ENCODE peak calls at places on chromosomes 4 and X, in five cellular contexts. One of them, this sample, is unnamed.

GRCh38 chr4:7843831-7844230 is 95.8 kb downstream of the AFAP1 start:
- DNase-seq in sigmoid colon: no peak
- DNase-seq in SK-N-SH: no peak
- DNase-seq in pancreas: no peak
- DNase-seq in nephron progenitor cell: no peak
- DNase-seq in this sample: no peak

GRCh38 chr4:153988446-153988845 is 199.6 kb upstream of the SFRP2 start:
- DNase-seq in sigmoid colon: no peak
- DNase-seq in SK-N-SH: no peak
- DNase-seq in pancreas: no peak
- DNase-seq in nephron progenitor cell: no peak
- DNase-seq in this sample: no peak

GRCh38 chr4:177323416-177323815 is 13.7 kb downstream of the NEIL3 start:
- DNase-seq in sigmoid colon: no peak
- DNase-seq in SK-N-SH: peak; percentile 54
- DNase-seq in pancreas: no peak
- DNase-seq in nephron progenitor cell: no peak
- DNase-seq in this sample: no peak

GRCh38 chr4:6177587-6178197 is 22.7 kb downstream of the JAKMIP1 start:
- DNase-seq in sigmoid colon: no peak
- DNase-seq in SK-N-SH: no peak
- DNase-seq in pancreas: peak; percentile 36
- DNase-seq in nephron progenitor cell: no peak
- DNase-seq in this sample: no peak

GRCh38 chrX:85114171-85114570 is 110.5 kb downstream of the APOOL start:
- DNase-seq in sigmoid colon: no peak
- DNase-seq in SK-N-SH: no peak
- DNase-seq in pancreas: no peak
- DNase-seq in nephron progenitor cell: no peak
- DNase-seq in this sample: no peak

GRCh38 chr4:11548529-11549176 is 120.0 kb upstream of the HS3ST1 start:
- DNase-seq in sigmoid colon: no peak
- DNase-seq in SK-N-SH: no peak
- DNase-seq in pancreas: no peak
- DNase-seq in nephron progenitor cell: no peak
- DNase-seq in this sample: no peak

GRCh38 chr4:31365006-31365690 is 645.0 kb downstream of the PCDH7 start:
- DNase-seq in sigmoid colon: no peak
- DNase-seq in SK-N-SH: no peak
- DNase-seq in pancreas: no peak
- DNase-seq in nephron progenitor cell: no peak
- DNase-seq in this sample: no peak

GRCh38 chr4:141455651-141456050 is 180.7 kb upstream of the IL15 start:
- DNase-seq in sigmoid colon: no peak
- DNase-seq in SK-N-SH: no peak
- DNase-seq in pancreas: no peak
- DNase-seq in nephron progenitor cell: no peak
- DNase-seq in this sample: no peak

GRCh38 chr4:118981839-118982381 is 93.3 kb downstream of the SYNPO2 start:
- DNase-seq in sigmoid colon: peak; percentile 86
- DNase-seq in SK-N-SH: peak; percentile 73
- DNase-seq in pancreas: no peak
- DNase-seq in nephron progenitor cell: peak; percentile 68
- DNase-seq in this sample: peak; percentile 65

GRCh38 chr4:71430609-71431008 is 91.8 kb downstream of the SLC4A4 start:
- DNase-seq in sigmoid colon: no peak
- DNase-seq in SK-N-SH: no peak
- DNase-seq in pancreas: no peak
- DNase-seq in nephron progenitor cell: no peak
- DNase-seq in this sample: no peak

GRCh38 chr4:1202526-1203378 is 30.4 kb upstream of the SPON2 start:
- DNase-seq in sigmoid colon: peak; percentile 64
- DNase-seq in SK-N-SH: peak; percentile 16
- DNase-seq in pancreas: peak; percentile 51
- DNase-seq in nephron progenitor cell: no peak
- DNase-seq in this sample: no peak

GRCh38 chrX:7432901-7433300 is 284.9 kb upstream of the PUDP start:
- DNase-seq in sigmoid colon: no peak
- DNase-seq in SK-N-SH: no peak
- DNase-seq in pancreas: no peak
- DNase-seq in nephron progenitor cell: no peak
- DNase-seq in this sample: no peak

GRCh38 chrX:459611-460010 is 72.9 kb upstream of the PPP2R3B start:
- DNase-seq in sigmoid colon: peak; percentile 14
- DNase-seq in SK-N-SH: no peak
- DNase-seq in pancreas: no peak
- DNase-seq in nephron progenitor cell: no peak
- DNase-seq in this sample: no peak

GRCh38 chrX:13415551-13415950 is 95.7 kb upstream of the ATXN3L start:
- DNase-seq in sigmoid colon: no peak
- DNase-seq in SK-N-SH: no peak
- DNase-seq in pancreas: no peak
- DNase-seq in nephron progenitor cell: no peak
- DNase-seq in this sample: no peak

GRCh38 chr4:142404191-142404611 is 441.9 kb downstream of the INPP4B start:
- DNase-seq in sigmoid colon: no peak
- DNase-seq in SK-N-SH: no peak
- DNase-seq in pancreas: no peak
- DNase-seq in nephron progenitor cell: no peak
- DNase-seq in this sample: no peak

GRCh38 chr4:76615999-76616398 is 181.0 kb downstream of the SHROOM3 start:
- DNase-seq in sigmoid colon: no peak
- DNase-seq in SK-N-SH: no peak
- DNase-seq in pancreas: no peak
- DNase-seq in nephron progenitor cell: no peak
- DNase-seq in this sample: no peak

GRCh38 chr4:169120624-169121023 is 110.6 kb upstream of the CBR4 start:
- DNase-seq in sigmoid colon: no peak
- DNase-seq in SK-N-SH: no peak
- DNase-seq in pancreas: no peak
- DNase-seq in nephron progenitor cell: no peak
- DNase-seq in this sample: no peak

GRCh38 chrX:19852014-19853005 is 35.1 kb downstream of the SH3KBP1 start:
- DNase-seq in sigmoid colon: peak; percentile 79
- DNase-seq in SK-N-SH: no peak
- DNase-seq in pancreas: no peak
- DNase-seq in nephron progenitor cell: no peak
- DNase-seq in this sample: no peak

GRCh38 chrX:133970021-133970550 is 15.3 kb downstream of the GPC3 start:
- DNase-seq in sigmoid colon: no peak
- DNase-seq in SK-N-SH: no peak
- DNase-seq in pancreas: no peak
- DNase-seq in nephron progenitor cell: peak; percentile 78
- DNase-seq in this sample: no peak

GRCh38 chrX:35122756-35123155 is 180.2 kb downstream of the FAM47B start:
- DNase-seq in sigmoid colon: no peak
- DNase-seq in SK-N-SH: no peak
- DNase-seq in pancreas: no peak
- DNase-seq in nephron progenitor cell: no peak
- DNase-seq in this sample: no peak

GRCh38 chr4:42306221-42307109 is 90.8 kb upstream of the SHISA3 start:
- DNase-seq in sigmoid colon: peak; percentile 66
- DNase-seq in SK-N-SH: peak; percentile 78
- DNase-seq in pancreas: no peak
- DNase-seq in nephron progenitor cell: no peak
- DNase-seq in this sample: no peak

DNA sequence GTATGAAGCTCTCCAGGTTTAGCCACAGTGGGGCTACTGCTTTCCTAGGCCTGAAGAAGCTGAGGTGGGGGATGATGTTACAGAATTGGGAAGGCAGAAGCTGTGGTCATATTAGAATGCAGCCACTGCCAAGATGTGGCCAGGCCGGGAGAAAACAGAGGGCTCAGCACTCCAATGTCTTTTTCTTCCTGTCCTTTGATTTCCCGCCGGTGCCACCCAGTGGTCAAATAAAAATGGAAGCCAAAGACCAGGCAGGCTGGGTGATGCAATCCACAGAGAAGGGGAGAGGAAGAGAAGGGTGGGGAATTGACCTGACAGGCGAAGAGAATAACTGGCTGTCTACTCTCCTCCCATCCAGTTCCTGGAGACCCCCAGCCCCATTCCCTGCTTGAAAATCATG is 94.9 kb upstream of the SHISA3 start:
- DNase-seq in sigmoid colon: no peak
- DNase-seq in SK-N-SH: peak; percentile 64
- DNase-seq in pancreas: no peak
- DNase-seq in nephron progenitor cell: peak; percentile 33
- DNase-seq in this sample: no peak
- TF ChIP-seq CTCF in sigmoid colon: no peak
- TF ChIP-seq CTCF in SK-N-SH: peak; percentile 45
- TF ChIP-seq CTCF in pancreas: no peak
- TF ChIP-seq CTCF in nephron progenitor cell: peak; percentile 19
- TF ChIP-seq CTCF in this sample: no peak

DNA sequence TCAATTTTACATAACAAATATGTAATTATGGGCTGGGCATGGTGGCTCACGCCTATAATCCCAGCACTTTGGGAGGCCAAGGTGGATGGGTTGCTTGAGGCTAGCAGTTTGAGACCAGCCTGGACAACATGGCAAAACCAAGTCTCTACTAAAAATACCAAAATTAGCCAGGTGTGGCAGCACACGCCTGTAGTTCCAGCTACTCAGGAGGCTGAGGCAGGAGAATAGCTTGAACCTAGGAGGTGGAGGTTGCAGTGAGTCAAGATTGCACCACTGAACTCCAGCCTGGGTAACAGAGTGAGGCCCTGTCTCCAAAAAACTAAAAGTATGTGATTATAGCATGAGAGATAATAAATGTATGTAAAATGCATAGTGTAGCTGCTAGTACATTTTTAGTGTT is 229.0 kb downstream of the PPARGC1A start:
- DNase-seq in sigmoid colon: no peak
- DNase-seq in SK-N-SH: no peak
- DNase-seq in pancreas: no peak
- DNase-seq in nephron progenitor cell: no peak
- DNase-seq in this sample: no peak
- TF ChIP-seq CTCF in sigmoid colon: no peak
- TF ChIP-seq CTCF in SK-N-SH: peak; percentile 17
- TF ChIP-seq CTCF in pancreas: no peak
- TF ChIP-seq CTCF in nephron progenitor cell: no peak
- TF ChIP-seq CTCF in this sample: no peak

DNA sequence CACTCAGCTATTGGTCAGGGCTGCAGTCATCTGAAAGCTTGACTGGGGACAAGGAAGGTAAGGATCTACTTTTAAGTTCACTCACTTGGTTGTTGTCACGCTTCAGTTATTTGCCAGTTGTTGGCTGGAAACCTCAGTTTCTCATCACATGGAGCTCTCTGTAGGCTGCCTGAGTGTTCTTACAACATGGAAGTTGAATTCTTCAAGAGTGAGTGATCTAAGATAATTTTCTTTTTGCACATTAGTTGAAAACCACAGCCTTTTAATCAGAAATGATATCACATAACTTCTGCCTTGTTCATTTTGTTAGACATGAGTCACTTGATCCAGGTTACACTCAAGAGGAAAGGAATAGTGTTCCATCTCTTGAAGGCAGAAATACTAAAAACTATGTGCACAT is 552.7 kb downstream of the RAPGEF2 start:
- DNase-seq in sigmoid colon: no peak
- DNase-seq in SK-N-SH: no peak
- DNase-seq in pancreas: no peak
- DNase-seq in nephron progenitor cell: no peak
- DNase-seq in this sample: no peak
- TF ChIP-seq CTCF in sigmoid colon: no peak
- TF ChIP-seq CTCF in SK-N-SH: no peak
- TF ChIP-seq CTCF in pancreas: no peak
- TF ChIP-seq CTCF in nephron progenitor cell: no peak
- TF ChIP-seq CTCF in this sample: no peak

GRCh38 chr4:96936886-96937285 is 1097.0 kb downstream of the PDHA2 start:
- DNase-seq in sigmoid colon: no peak
- DNase-seq in SK-N-SH: no peak
- DNase-seq in pancreas: no peak
- DNase-seq in nephron progenitor cell: no peak
- DNase-seq in this sample: no peak
- TF ChIP-seq CTCF in sigmoid colon: no peak
- TF ChIP-seq CTCF in SK-N-SH: no peak
- TF ChIP-seq CTCF in pancreas: no peak
- TF ChIP-seq CTCF in nephron progenitor cell: no peak
- TF ChIP-seq CTCF in this sample: no peak

DNA sequence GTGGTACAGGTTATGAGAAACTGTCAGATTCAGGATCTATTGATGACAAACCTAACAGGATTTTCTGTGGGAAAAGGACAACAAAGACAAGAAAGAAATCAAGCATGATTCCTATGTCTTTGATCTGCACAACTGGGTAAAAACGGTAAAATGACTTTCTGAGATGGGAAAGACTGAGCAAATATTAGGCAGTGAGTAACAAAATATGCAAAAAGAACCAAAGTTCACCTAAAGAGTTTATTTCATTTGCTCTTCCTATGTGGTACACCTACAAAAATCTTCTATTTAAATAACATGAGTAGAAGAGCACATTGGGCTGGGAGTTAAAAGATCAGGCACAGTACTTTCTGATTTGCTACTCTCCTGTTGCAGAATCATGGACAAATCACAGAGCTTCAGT is 37.6 kb downstream of the NFXL1 start:
- DNase-seq in sigmoid colon: no peak
- DNase-seq in SK-N-SH: no peak
- DNase-seq in pancreas: no peak
- DNase-seq in nephron progenitor cell: no peak
- DNase-seq in this sample: no peak
- TF ChIP-seq CTCF in sigmoid colon: no peak
- TF ChIP-seq CTCF in SK-N-SH: no peak
- TF ChIP-seq CTCF in pancreas: no peak
- TF ChIP-seq CTCF in nephron progenitor cell: no peak
- TF ChIP-seq CTCF in this sample: no peak

DNA sequence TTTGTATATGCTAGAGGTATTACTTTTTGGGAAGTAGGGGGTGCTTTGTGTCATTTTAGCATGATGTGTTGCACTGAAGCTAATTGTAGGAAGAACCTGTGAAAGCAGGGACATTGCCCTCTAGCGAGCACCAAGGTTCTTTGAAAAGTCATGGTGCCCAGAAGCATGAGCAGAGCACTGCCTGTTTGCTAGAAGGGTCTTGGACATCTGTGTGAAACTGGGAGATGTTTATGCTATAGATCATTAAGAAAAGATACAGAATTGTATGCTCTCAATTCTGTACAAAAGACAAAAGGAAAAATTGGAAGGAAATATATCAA is 14.7 kb downstream of the GRPR start:
- DNase-seq in sigmoid colon: no peak
- DNase-seq in SK-N-SH: no peak
- DNase-seq in pancreas: no peak
- DNase-seq in nephron progenitor cell: no peak
- DNase-seq in this sample: peak; percentile 15
- TF ChIP-seq CTCF in sigmoid colon: no peak
- TF ChIP-seq CTCF in SK-N-SH: no peak
- TF ChIP-seq CTCF in pancreas: no peak
- TF ChIP-seq CTCF in nephron progenitor cell: no peak
- TF ChIP-seq CTCF in this sample: peak; percentile 7

GRCh38 chr4:166198516-166198915 is 325.5 kb downstream of the TLL1 start:
- DNase-seq in sigmoid colon: no peak
- DNase-seq in SK-N-SH: no peak
- DNase-seq in pancreas: no peak
- DNase-seq in nephron progenitor cell: no peak
- DNase-seq in this sample: no peak
- TF ChIP-seq CTCF in sigmoid colon: no peak
- TF ChIP-seq CTCF in SK-N-SH: no peak
- TF ChIP-seq CTCF in pancreas: no peak
- TF ChIP-seq CTCF in nephron progenitor cell: no peak
- TF ChIP-seq CTCF in this sample: no peak

GRCh38 chrX:125998432-125998831 is 167.7 kb downstream of the DCAF12L2 start:
- DNase-seq in sigmoid colon: no peak
- DNase-seq in SK-N-SH: peak; percentile 1
- DNase-seq in pancreas: no peak
- DNase-seq in nephron progenitor cell: no peak
- DNase-seq in this sample: no peak
- TF ChIP-seq CTCF in sigmoid colon: no peak
- TF ChIP-seq CTCF in SK-N-SH: peak; percentile 62
- TF ChIP-seq CTCF in pancreas: no peak
- TF ChIP-seq CTCF in nephron progenitor cell: peak; percentile 55
- TF ChIP-seq CTCF in this sample: peak; percentile 26